ENCODE peak calls at places on chromosomes 13 and 19, in five cellular contexts. Q, C, N, G and S are unnamed samples.

GRCh38 chr19:35085947-35086346 is 29.7 kb upstream of the FXYD3 start:
- DNase-seq in Q (no peak), C (no peak), N (no peak), G (no peak), S (no peak)

GRCh38 chr19:13024126-13024957 is 29.1 kb downstream of the NFIX start:
- DNase-seq in Q (no peak), C (peak; percentile 25), N (peak; percentile 72), G (no peak), S (peak; percentile 50)

GRCh38 chr19:42069619-42070293 is at the start of gene GRIK5:
- DNase-seq in Q (no peak), C (no peak), N (peak; percentile 21), G (no peak), S (no peak)

GRCh38 chr19:1213391-1214286 is 8.1 kb downstream of the STK11 start:
- DNase-seq in Q (peak; percentile 67), C (peak; percentile 90), N (peak; percentile 71), G (no peak), S (peak; percentile 92)

GRCh38 chr19:15216363-15216762 is 15.6 kb upstream of the NOTCH3 start:
- DNase-seq in Q (no peak), C (no peak), N (no peak), G (no peak), S (peak; percentile 39)

GRCh38 chr19:51346742-51347141 is 4.8 kb upstream of the VSIG10L start:
- DNase-seq in Q (no peak), C (no peak), N (no peak), G (no peak), S (no peak)

GRCh38 chr19:8421484-8422461 is 8.7 kb downstream of the MARCHF2 start:
- DNase-seq in Q (no peak), C (no peak), N (no peak), G (no peak), S (no peak)

GRCh38 chr13:110499621-110500281 is 61.8 kb downstream of the RAB20 start:
- DNase-seq in Q (peak; percentile 84), C (peak; percentile 97), N (no peak), G (no peak), S (no peak)

GRCh38 chr19:32830231-32831014 is 39.1 kb downstream of the SLC7A9 start:
- DNase-seq in Q (peak; percentile 86), C (peak; percentile 66), N (peak; percentile 58), G (no peak), S (no peak)

DNA sequence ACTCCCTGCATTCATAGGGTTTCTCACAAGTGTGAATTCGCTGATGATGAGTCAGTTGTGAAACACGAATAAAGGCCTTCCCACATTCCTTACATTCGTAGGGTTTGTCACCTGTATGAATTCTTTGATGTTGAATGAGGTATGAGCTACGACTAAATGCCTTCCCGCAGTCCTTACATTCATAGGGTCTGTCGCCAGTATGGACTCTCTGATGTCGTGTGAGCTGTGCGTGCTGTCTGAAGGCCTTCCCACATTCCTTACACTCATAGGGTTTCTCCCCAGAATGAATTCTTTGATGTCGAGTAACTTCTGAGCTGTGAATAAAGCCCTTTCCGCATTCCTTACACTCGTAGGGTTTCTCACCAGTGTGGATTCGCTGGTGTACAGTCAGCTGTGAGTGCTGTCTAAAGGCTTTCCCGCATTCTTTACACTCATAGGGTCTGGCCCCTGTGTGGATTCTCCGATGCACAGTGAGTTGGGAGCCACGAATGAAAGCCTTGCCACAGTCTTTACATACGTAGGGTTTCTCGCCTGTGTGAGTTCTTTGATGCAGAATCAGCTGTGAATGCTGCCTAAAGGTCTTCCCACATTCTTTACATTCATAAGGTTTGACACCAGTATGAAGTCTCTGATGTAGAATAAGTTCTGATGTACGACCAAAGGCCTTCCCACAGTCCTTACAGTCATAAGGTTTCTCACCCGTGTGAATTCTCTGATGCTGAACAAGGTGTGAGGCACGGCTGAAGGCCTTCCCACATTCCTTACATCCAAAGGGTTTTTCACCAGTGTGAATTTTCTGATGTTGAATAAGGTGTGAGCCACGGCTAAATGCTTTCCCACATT is 30.6 kb upstream of the COX7A1 start:
- DNase-seq in Q (peak; percentile 96), C (no peak), N (no peak), G (no peak), S (no peak)
- H3K9ac ChIP-seq in Q (peak overlapping the region; percentile 68), C (no peak overlapping the region), N (no peak overlapping the region), G (no peak overlapping the region), S (no peak overlapping the region)

GRCh38 chr19:3497757-3498515 is 2.5 kb downstream of the DOHH start:
- DNase-seq in Q (no peak), C (no peak), N (no peak), G (no peak), S (no peak)
- H3K27ac ChIP-seq in Q (no peak overlapping the region), C (peak overlapping the region; percentile 95), N (no peak overlapping the region), G (no peak overlapping the region), S (no peak overlapping the region)

DNA sequence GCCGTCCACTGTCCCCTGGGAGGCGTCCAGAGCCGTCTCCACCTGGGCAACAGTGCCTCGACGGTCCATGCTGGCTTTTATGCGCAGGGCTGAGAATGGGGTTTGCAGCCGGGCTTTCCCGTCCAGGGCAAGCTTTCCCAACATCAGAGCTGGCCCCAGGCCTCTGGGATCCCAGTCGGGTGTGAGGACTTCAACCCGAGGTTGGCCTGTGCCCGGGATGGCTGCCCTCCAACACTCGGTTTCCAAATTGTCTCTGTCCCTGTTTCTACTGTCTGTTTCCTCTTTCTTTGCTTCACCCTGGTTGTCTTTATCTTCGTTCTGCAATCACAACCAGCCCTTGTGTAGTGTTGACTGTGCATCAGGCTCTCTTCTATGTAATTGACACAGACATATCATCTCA is at the start of gene IFNL4:
- DNase-seq in Q (no peak), C (no peak), N (no peak), G (no peak), S (no peak)
- H3K9ac ChIP-seq in Q (no peak within 1 kb of the TSS), C (no peak within 1 kb of the TSS), N (no peak within 1 kb of the TSS), G (no peak within 1 kb of the TSS), S (no peak within 1 kb of the TSS)

GRCh38 chr19:4811328-4812131 is 20.0 kb downstream of the TICAM1 start:
- DNase-seq in Q (no peak), C (peak; percentile 68), N (peak; percentile 67), G (peak; percentile 56), S (peak; percentile 51)
- H3K27ac ChIP-seq in Q (peak overlapping the region; percentile 21), C (no peak overlapping the region), N (peak overlapping the region; percentile 98), G (no peak overlapping the region), S (peak overlapping the region; percentile 96)

GRCh38 chr13:41232715-41233114 is 30.7 kb downstream of the MTRF1 start:
- DNase-seq in Q (no peak), C (no peak), N (no peak), G (no peak), S (no peak)
- H3K9ac ChIP-seq in Q (no peak overlapping the region), C (no peak overlapping the region), N (no peak overlapping the region), G (no peak overlapping the region), S (no peak overlapping the region)

GRCh38 chr19:50332264-50333038 is 3.3 kb upstream of the KCNC3 start:
- DNase-seq in Q (no peak), C (no peak), N (no peak), G (no peak), S (no peak)
- H3K27ac ChIP-seq in Q (no peak overlapping the region), C (no peak overlapping the region), N (no peak overlapping the region), G (peak overlapping the region; percentile 98), S (no peak overlapping the region)

DNA sequence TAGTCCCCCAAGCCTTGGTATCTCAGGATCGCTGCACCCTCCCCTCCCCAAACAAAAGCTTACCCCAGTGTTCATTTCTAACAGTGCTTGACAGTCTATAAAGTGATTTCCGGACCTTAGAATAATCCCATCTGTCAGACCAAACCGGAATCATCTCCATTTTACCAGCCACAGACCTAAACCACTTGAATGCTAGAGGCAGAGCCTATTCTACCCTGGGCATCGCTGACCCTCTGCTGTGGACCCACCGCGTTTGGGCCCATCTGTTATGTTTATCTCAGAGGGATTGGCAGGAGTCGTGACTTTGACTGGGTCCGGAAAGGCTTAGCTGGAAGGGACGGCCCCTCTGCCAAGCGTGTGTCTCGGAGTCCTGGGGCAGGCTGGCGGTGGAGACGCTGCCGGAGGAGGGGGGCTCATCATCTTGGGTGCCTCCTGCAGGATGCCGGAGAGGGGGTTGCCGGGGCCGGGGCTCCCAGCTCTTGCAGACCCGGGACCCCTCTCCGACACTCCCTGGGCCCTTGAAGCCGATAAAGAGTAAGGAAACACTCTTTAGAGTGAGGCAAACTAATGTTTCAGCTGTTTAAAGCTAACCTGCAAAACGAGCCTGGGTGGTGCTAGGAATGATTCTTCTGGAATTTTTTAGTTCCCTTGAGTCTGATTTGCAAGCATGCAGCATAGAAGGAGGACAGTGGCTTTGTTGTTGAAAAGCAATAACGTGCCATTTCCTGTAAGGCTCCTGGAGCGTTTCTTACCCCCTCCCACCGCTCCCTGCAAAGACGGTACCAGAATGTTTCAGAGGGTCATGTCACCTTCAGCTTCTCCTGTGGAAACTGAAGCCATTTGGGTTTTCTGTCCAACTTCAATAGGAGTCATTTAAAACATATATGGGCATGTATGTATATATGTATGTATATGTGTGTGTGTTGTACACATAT is 1.3 kb downstream of the SLC25A42 start:
- DNase-seq in Q (no peak), C (peak; percentile 18), N (peak; percentile 42), G (no peak), S (no peak)
- H3K9ac ChIP-seq in Q (peak overlapping the region; percentile 74), C (peak overlapping the region; percentile 85), N (peak overlapping the region; percentile 73), G (no peak overlapping the region), S (no peak overlapping the region)

GRCh38 chr13:82305588-82305987 is 1576.7 kb downstream of the SLITRK1 start:
- DNase-seq in Q (no peak), C (no peak), N (no peak), G (no peak), S (no peak)
- H3K27ac ChIP-seq in Q (no peak overlapping the region), C (no peak overlapping the region), N (no peak overlapping the region), G (no peak overlapping the region), S (no peak overlapping the region)